ENCODE peak calls at places on chromosome 4, in four cellular contexts. A is body of pancreas, R is cardiac muscle cell, N is HCT116. S is an unnamed sample.

GRCh38 chr4:111628437-111628836 is 516.8 kb upstream of the FAM241A start:
- DNase-seq in R (no peak), N (no peak), A (no peak), S (no peak)

GRCh38 chr4:36168127-36168898 is 76.0 kb downstream of the ARAP2 start:
- DNase-seq in A (no peak), R (no peak), N (no peak), S (no peak)

GRCh38 chr4:22679518-22679897 is 13.2 kb upstream of the GBA3 start:
- DNase-seq in A (no peak), R (peak), N (no peak), S (no peak)

GRCh38 chr4:47577779-47578553 is 92.9 kb downstream of the ATP10D start:
- DNase-seq in A (peak), N (no peak), R (peak), S (no peak)

GRCh38 chr4:87679449-87680169 is 29.5 kb downstream of the DMP1 start:
- DNase-seq in R (peak), N (peak), A (peak), S (peak)

GRCh38 chr4:108417923-108418322 is 202.5 kb upstream of the RPL34 start:
- DNase-seq in A (no peak), N (no peak), R (no peak), S (no peak)

GRCh38 chr4:173917255-173917960 is 366.1 kb downstream of the FBXO8 start:
- DNase-seq in A (no peak), N (no peak), R (peak), S (no peak)

GRCh38 chr4:156638332-156638731 is 333.3 kb downstream of the PDGFC start:
- DNase-seq in R (peak), N (no peak), A (no peak), S (no peak)

GRCh38 chr4:1035510-1035909 is 24.1 kb downstream of the FGFRL1 start:
- DNase-seq in A (peak), R (peak), N (no peak), S (peak)

GRCh38 chr4:119243868-119244267 is 31.4 kb downstream of the USP53 start:
- DNase-seq in A (no peak), N (no peak), R (no peak), S (no peak)

DNA sequence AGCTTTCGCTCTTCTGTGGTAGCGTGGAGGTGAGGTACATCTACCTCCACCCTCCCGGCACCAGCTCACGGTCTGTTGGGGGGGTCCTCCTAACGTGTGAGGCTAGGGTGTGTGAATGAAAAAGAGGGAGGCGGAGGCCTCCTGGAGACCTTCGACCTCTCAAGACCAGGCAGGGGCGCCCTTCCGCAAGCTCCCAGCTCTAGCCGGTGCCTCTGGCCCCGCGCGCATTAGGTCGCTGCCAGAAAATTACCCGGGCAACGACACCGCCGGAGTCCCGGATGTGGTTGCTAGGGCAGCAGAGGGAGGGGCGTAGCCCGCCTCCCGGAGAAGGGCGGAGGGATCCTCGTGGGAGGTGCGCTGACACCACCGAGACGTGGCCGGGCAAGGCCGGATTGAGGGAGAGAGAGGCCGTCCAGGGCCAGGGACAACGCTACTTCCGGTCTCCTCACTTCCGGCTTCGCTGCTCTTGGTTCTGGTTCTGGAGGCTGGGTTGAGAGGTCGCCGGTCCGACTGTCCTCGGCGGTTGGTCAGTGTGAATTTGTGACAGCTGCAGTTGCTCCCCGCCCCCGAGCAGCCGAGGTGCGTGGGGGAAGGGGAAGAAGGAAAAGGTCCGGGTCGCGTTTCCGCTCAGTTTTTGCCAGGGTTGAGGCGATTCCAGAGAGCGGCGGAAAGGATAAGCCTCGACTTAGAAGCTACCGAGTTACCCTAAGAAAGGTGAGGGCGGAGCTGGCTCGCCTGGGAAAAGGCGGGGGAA is at the start of the genes ARFIP1 and TIGD4:
- DNase-seq in N (peak), R (peak), A (peak), S (peak)
- TF ChIP-seq CTCF in N (peak), R (peak), A (peak), S (no peak)

GRCh38 chr4:134905061-134905460 is 703.5 kb upstream of the PABPC4L start:
- DNase-seq in A (no peak), N (no peak), R (no peak), S (no peak)
- TF ChIP-seq CTCF in A (no peak), N (no peak), R (no peak), S (no peak)

GRCh38 chr4:123659759-123660158 is 263.2 kb downstream of the SPRY1 start:
- DNase-seq in N (no peak), R (no peak), A (no peak), S (no peak)

GRCh38 chr4:123662827-123663226 is 266.2 kb downstream of the SPRY1 start:
- DNase-seq in N (no peak), A (no peak), R (no peak), S (no peak)

GRCh38 chr4:123659262-123659661 is 262.7 kb downstream of the SPRY1 start:
- DNase-seq in A (no peak), N (no peak), R (no peak), S (no peak)

GRCh38 chr4:123666486-123666885 is 269.9 kb downstream of the SPRY1 start:
- DNase-seq in A (no peak), N (no peak), R (no peak), S (no peak)

DNA sequence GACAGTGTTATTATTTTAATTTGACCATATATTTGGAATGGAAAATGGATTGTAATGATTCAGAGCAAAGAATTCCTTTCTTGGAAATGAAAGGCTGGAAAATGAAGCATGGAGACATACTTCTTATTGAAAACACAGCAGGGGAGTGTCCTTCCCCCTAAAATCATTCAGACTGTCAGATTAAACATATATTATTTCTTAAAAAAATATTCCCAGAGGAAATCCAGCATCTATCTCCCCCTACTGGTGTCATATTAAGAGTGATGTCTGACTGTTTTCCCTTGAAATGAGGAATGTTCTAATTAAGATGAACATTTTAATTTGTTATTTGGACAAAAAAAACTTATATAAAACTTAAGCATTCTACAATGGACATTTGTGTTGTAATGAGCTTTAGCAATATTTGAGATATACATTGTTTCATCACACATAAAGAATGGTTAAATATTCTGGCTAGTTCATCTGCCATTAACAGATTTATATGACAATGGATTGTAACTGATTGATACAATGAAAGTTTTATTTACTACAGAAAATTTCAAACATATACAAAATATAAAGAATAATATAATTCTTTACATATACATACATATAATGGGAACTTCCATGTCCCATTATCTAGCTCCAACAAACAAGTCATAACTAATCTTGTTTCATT is 264.6 kb downstream of the SPRY1 start:
- DNase-seq in N (peak), R (peak), A (no peak), S (no peak)
- TF ChIP-seq CTCF in N (peak), R (peak), A (peak), S (peak)

GRCh38 chr4:142211444-142211843 is 575.1 kb downstream of the IL15 start:
- DNase-seq in A (no peak), R (no peak), N (no peak), S (no peak)
- TF ChIP-seq CTCF in A (no peak), R (no peak), N (peak), S (no peak)

GRCh38 chr4:54683616-54684346 is 26.0 kb downstream of the KIT start:
- DNase-seq in R (peak), A (no peak), N (peak), S (no peak)
- TF ChIP-seq CTCF in R (peak), A (peak), N (peak), S (no peak)

GRCh38 chr4:99946346-99947189 is at the start of gene DNAJB14:
- DNase-seq in A (peak), N (peak), R (peak), S (peak)

GRCh38 chr4:99947190-99947578 is 766 bp upstream of the DNAJB14 start:
- DNase-seq in R (no peak), A (peak), N (no peak), S (no peak)

GRCh38 chr4:99943904-99944437 is 2.4 kb downstream of the DNAJB14 start:
- DNase-seq in R (no peak), A (no peak), N (no peak), S (no peak)

GRCh38 chr4:99947608-99948007 is 1.2 kb upstream of the DNAJB14 start:
- DNase-seq in N (no peak), A (no peak), R (no peak), S (no peak)

DNA sequence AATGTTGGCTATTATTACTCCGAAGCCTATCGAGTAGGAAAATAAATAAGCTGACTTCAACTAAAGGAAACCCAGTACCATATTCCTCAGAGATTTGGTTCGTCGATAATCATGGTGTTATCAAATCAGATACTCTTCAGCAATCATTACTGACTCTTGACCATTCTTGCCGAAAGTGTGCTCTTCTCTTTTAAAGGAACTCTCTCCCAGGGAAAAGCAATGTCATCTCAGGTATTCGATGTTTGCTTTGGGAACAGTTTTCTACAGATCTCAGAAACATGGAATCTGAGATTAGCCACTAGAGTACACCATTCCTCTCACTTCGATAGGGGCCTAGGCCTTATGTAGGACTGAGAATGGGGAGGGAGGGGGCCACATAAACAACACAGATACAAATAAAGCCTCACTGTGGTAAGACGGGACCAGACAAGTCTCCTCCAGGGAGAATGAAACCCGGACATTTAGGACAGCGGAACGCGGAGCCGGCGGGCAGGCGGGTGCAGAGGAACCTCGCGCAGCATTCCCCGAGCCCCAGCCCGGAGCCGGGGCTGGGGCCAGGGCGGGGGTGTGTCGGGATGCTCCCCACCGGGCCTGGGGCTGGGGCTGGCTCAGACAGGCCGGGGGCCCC is 586 bp downstream of the DNAJB14 start:
- DNase-seq in N (no peak), A (no peak), R (peak), S (no peak)
- TF ChIP-seq CTCF in N (no peak), A (no peak), R (no peak), S (no peak)

GRCh38 chr4:144090744-144091143 is 49.8 kb downstream of the GYPA start:
- DNase-seq in A (no peak), N (no peak), R (no peak), S (no peak)
- TF ChIP-seq CTCF in A (no peak), N (no peak), R (no peak), S (no peak)

GRCh38 chr4:37687666-37688065 is 1.5 kb upstream of the RELL1 start:
- DNase-seq in R (no peak), A (no peak), N (no peak), S (no peak)

GRCh38 chr4:37685726-37686372 is 327 bp downstream of the RELL1 start:
- DNase-seq in A (peak), N (no peak), R (peak), S (peak)

GRCh38 chr4:37685211-37685725 is 908 bp downstream of the RELL1 start:
- DNase-seq in N (no peak), R (peak), A (peak), S (peak)

GRCh38 chr4:37687175-37687525 is 974 bp upstream of the RELL1 start:
- DNase-seq in N (no peak), A (no peak), R (no peak), S (no peak)

DNA sequence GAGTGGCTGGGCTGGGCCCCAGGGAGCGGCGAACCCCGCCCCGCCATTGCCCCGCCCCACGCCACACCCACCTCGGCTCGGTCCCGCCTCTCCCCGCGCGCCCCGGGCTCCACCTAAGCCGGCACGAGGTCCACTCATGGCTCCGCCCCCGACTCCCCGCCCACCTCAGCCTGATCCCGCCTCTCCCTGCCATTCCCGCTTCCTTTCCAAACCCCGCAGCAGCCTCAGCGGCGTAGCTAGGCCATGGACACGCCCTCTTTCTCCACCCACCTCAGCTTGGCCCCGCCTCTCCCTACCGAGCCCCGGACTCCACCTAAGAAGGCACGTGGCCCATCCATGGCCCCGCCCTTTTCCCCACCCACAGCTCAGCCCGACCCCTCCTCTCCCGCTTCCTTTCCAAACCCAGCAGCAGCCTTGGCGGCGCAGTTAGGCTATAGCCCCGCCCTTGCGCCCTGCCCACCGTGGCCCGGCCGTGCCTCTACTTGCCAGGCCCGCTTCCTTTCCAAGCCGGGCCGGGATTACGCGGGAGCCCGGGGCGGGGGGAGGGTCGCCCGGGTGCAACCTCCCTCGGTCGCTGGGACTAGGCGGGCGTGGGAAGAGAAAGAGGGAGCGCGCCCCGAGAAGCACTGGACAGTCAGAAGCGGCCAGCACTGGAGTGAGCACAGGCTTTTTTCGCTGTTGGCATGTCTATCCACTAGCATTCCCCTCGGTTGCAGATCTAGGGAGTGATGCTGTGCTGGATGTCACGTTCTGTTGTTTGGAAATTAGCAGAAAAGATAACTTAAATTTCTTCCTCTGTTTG is at the start of gene RELL1:
- DNase-seq in N (peak), A (peak), R (peak), S (peak)
- TF ChIP-seq CTCF in N (no peak), A (no peak), R (no peak), S (no peak)